ENCODE peak calls at places on chromosomes 1 and 21, in five cellular contexts. P, R, A, O and N are unnamed samples.

GRCh38 chr1:220498188-220498587 is 29.7 kb upstream of the MARK1 start:
- DNase-seq in A (no peak), O (no peak), R (no peak), P (no peak), N (no peak)

GRCh38 chr1:24914226-24915069 is 15.6 kb downstream of the RUNX3 start:
- DNase-seq in A (peak), P (no peak), O (peak), R (no peak), N (no peak)

GRCh38 chr1:93869653-93870052 is 9.4 kb downstream of the DNTTIP2 start:
- DNase-seq in P (no peak), R (no peak), A (no peak), O (no peak), N (no peak)

GRCh38 chr21:38236232-38236631 is 20.6 kb upstream of the KCNJ15 start:
- DNase-seq in O (peak), P (no peak), A (no peak), R (no peak), N (no peak)

GRCh38 chr21:41086551-41086950 is 81.4 kb upstream of the BACE2 start:
- DNase-seq in A (no peak), P (no peak), O (no peak), R (no peak), N (no peak)

GRCh38 chr21:45535341-45536081 is 6.7 kb downstream of the SLC19A1 start:
- DNase-seq in R (no peak), O (no peak), P (peak), A (no peak), N (no peak)

GRCh38 chr21:45332981-45333582 is 45.4 kb upstream of the POFUT2 start:
- DNase-seq in A (no peak), R (no peak), O (no peak), P (no peak), N (no peak)

GRCh38 chr1:3780901-3781300 is 8.4 kb downstream of the SMIM1 start:
- DNase-seq in P (no peak), R (no peak), A (no peak), O (no peak), N (no peak)

GRCh38 chr1:206770531-206771352 is at the start of gene IL19:
- DNase-seq in O (peak), R (no peak), A (peak), P (no peak), N (no peak)

GRCh38 chr1:115828101-115829022 is 12.6 kb downstream of the NHLH2 start:
- DNase-seq in P (peak), R (peak), O (peak), A (peak), N (no peak)

GRCh38 chr1:22773981-22774471 is 63.4 kb downstream of the EPHB2 start:
- DNase-seq in O (peak), A (peak), R (no peak), P (no peak), N (no peak)

GRCh38 chr21:36306872-36307534 is 13.0 kb upstream of the MORC3 start:
- DNase-seq in P (no peak), R (no peak), A (no peak), O (no peak), N (no peak)

GRCh38 chr1:3924871-3925655 is 25.0 kb upstream of the C1orf174 start:
- DNase-seq in R (no peak), A (no peak), P (no peak), O (no peak), N (no peak)

GRCh38 chr1:211613108-211613947 is 34.4 kb upstream of the SLC30A1 start:
- DNase-seq in A (peak), P (no peak), R (no peak), O (peak), N (peak)

GRCh38 chr1:227934476-227935313 is 13.0 kb downstream of the WNT9A start:
- DNase-seq in P (no peak), A (peak), R (no peak), O (peak), N (no peak)

GRCh38 chr1:181090653-181091126 is 2.2 kb downstream of the IER5 start:
- DNase-seq in O (no peak), R (no peak), P (no peak), A (no peak), N (no peak)

GRCh38 chr21:39373634-39374033 is 24.7 kb upstream of the HMGN1 start:
- DNase-seq in O (peak), P (no peak), A (peak), R (no peak), N (no peak)

GRCh38 chr1:42930178-42931107 is 28.2 kb downstream of the SLC2A1 start:
- DNase-seq in O (no peak), A (no peak), R (no peak), P (no peak), N (no peak)

GRCh38 chr1:95953005-95953404 is 719.0 kb downstream of the RWDD3 start:
- DNase-seq in O (peak), P (peak), R (no peak), A (peak), N (no peak)

GRCh38 chr21:20999567-21000169 is 1.5 kb downstream of the NCAM2 start:
- DNase-seq in P (peak), R (peak), O (peak), A (peak), N (no peak)

GRCh38 chr1:108801101-108801500 is 54.6 kb downstream of the STXBP3 start:
- DNase-seq in O (peak), P (no peak), R (no peak), A (peak), N (no peak)

GRCh38 chr1:193543259-193543658 is 356.8 kb upstream of the B3GALT2 start:
- DNase-seq in O (peak), A (no peak), R (no peak), P (no peak), N (no peak)

GRCh38 chr1:173267453-173267945 is 60.4 kb upstream of the TNFSF4 start:
- DNase-seq in P (no peak), A (peak), R (no peak), O (peak), N (no peak)

GRCh38 chr1:91513160-91513559 is 12.5 kb downstream of the CDC7 start:
- DNase-seq in P (no peak), A (peak), O (peak), R (no peak), N (no peak)

GRCh38 chr1:156422602-156423091 is 53.6 kb downstream of the RHBG start:
- DNase-seq in A (no peak), R (peak), P (no peak), O (no peak), N (no peak)

GRCh38 chr1:203638914-203639313 is 12.3 kb downstream of the ATP2B4 start:
- DNase-seq in R (no peak), O (no peak), P (no peak), A (no peak), N (no peak)

GRCh38 chr1:32151319-32151787 is 28.1 kb upstream of the TXLNA start:
- DNase-seq in O (peak), R (no peak), A (peak), P (no peak), N (no peak)

GRCh38 chr1:226002667-226003501 is 3.7 kb upstream of the SDE2 start:
- DNase-seq in P (peak), R (peak), O (peak), A (no peak), N (no peak)

GRCh38 chr21:37687001-37687400 is 229.3 kb downstream of the KCNJ6 start:
- DNase-seq in A (no peak), R (no peak), P (no peak), O (no peak), N (no peak)

GRCh38 chr1:155207578-155208405 is at the start of gene THBS3:
- DNase-seq in A (peak), P (no peak), R (peak), O (peak), N (no peak)

GRCh38 chr1:21891621-21892479 is 45.3 kb downstream of the HSPG2 start:
- DNase-seq in P (no peak), R (no peak), O (no peak), A (no peak), N (peak)

GRCh38 chr1:236128646-236129178 is 13.6 kb upstream of the GPR137B start:
- DNase-seq in R (no peak), O (peak), P (no peak), A (no peak), N (no peak)

GRCh38 chr1:182507685-182508084 is 57.7 kb downstream of the RGSL1 start:
- DNase-seq in A (no peak), R (no peak), P (no peak), O (no peak), N (no peak)

GRCh38 chr1:212045981-212046380 is 10.4 kb downstream of the DTL start:
- DNase-seq in A (no peak), O (peak), P (no peak), R (no peak), N (no peak)

GRCh38 chr1:29974345-29974744 is 738.0 kb downstream of the PTPRU start:
- DNase-seq in R (no peak), O (peak), P (no peak), A (peak), N (no peak)

GRCh38 chr1:85611856-85612255 is 31.3 kb downstream of the CCN1 start:
- DNase-seq in R (peak), O (peak), A (peak), P (no peak), N (peak)

GRCh38 chr1:2318294-2319278 is 72.8 kb downstream of the MORN1 start:
- DNase-seq in R (no peak), P (no peak), O (no peak), A (no peak), N (no peak)

GRCh38 chr1:213982814-213983588 is 4.8 kb upstream of the PROX1 start:
- DNase-seq in P (peak), R (peak), O (no peak), A (no peak), N (no peak)

GRCh38 chr1:213724640-213725536 is 262.9 kb upstream of the PROX1 start:
- DNase-seq in A (peak), O (peak), P (no peak), R (peak), N (no peak)

GRCh38 chr1:16967095-16967567 is 13.3 kb downstream of the MFAP2 start:
- DNase-seq in R (no peak), P (no peak), O (peak), A (peak), N (no peak)
- TF ChIP-seq CTCF in R (no peak), P (no peak), O (no peak), A (no peak), N (no peak)

GRCh38 chr21:42833439-42833815 is 45.9 kb downstream of the WDR4 start:
- DNase-seq in P (peak), O (peak), A (peak), R (no peak), N (no peak)
- TF ChIP-seq CTCF in P (no peak), O (peak), A (no peak), R (peak), N (peak)

DNA sequence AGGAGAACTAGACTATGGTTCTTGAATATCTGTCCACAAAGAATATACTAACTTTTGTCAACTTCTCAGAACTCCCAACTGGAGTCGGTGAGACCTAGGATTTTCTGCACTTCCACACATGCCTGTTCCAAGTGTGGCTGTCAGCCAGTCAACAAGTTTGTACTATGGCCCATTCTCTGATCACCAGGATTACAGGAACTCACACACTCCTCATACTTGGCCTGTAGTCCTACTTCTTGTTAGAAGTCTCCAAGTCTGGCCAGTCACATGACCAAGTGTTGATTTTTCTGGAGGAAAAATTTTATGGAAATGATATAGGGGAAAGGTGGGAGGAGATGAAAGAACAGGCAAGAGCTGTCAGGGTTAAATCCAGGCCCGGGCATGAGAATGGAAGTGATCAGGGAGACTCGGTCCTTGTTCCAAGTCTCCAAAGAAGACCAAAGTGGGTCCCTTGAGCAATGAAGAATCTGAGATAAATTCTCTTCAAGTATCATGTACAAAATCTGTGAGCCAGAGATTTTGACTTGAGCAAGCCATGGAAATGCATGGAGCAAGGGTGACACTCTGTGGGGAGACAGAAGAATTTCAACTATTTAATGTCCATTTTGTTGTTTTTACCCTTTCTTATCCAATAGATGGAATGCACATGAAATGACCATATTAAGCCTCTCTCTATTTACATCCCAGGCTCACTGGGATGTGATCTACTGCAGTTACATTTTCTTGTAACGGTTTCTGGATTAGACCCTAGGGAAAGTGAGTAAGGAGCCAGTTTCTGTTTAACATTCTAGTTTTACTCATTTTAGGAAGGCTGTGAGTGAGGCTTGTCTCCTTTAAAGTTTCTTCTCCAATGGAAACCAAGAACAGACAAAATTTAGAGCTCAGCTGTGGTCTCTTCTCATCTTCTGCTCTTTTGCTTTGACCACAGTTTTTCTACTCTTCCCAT is 320.9 kb downstream of the ASTN1 start:
- DNase-seq in P (peak), R (peak), O (peak), A (peak), N (no peak)
- TF ChIP-seq CTCF in P (peak), R (peak), O (peak), A (peak), N (peak)

DNA sequence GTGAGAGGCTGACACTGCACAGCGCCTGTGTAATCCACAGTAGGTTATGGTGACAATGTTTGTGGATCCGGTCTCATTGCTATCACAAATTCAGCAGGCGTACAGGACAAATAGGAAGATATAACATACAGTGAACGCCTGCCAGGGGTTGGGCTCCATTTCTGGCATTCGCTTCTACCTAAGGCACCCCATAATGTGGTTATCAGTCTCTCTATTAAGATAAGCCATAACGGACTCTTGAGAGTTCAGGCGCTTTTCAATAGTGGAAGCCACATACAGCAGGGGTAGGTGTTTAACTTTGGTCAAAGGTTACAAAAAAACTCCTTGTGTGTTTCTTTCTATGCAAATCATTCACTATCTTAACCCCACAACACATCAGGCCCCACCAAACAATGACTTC is 72.8 kb downstream of the SIPA1L2 start:
- DNase-seq in A (no peak), P (no peak), O (no peak), R (no peak), N (no peak)
- TF ChIP-seq CTCF in A (no peak), P (no peak), O (no peak), R (no peak), N (no peak)

GRCh38 chr1:160436975-160437374 is 36.6 kb downstream of the VANGL2 start:
- DNase-seq in R (no peak), A (no peak), P (no peak), O (peak), N (no peak)

GRCh38 chr1:160438320-160438918 is 38.1 kb downstream of the VANGL2 start:
- DNase-seq in P (no peak), A (no peak), R (no peak), O (no peak), N (no peak)

GRCh38 chr1:160437432-160438319 is 37.3 kb downstream of the VANGL2 start:
- DNase-seq in O (no peak), R (no peak), A (peak), P (no peak), N (no peak)

GRCh38 chr1:160439718-160440117 is 39.4 kb downstream of the VANGL2 start:
- DNase-seq in R (no peak), A (no peak), O (no peak), P (no peak), N (no peak)

DNA sequence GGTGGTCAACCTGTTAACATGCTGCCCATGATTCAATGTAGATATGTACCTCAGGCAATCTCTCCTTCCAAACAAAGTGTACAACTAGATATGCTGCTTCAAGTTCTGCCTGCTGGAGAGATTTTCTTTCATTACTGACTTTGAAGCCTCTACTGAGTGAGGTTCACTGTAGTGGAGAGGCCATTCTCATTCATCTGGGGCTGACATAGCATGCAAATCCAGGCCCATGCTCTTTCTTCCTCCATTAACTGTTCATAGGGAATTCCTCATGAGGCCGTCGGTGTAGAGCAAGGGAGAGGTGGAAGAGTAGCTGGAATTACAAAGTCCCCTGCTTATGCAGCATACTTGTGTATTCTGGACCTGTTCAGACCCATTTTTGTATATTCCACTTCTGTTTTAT is 38.6 kb downstream of the VANGL2 start:
- DNase-seq in O (no peak), R (no peak), A (no peak), P (no peak), N (no peak)
- TF ChIP-seq CTCF in O (no peak), R (no peak), A (no peak), P (no peak), N (no peak)

GRCh38 chr1:40161125-40161887 is at the start of gene RLF:
- DNase-seq in P (peak), O (peak), A (peak), R (peak), N (peak)
- TF ChIP-seq CTCF in P (no peak), O (no peak), A (no peak), R (no peak), N (no peak)